ENCODE peak calls at places on chromosomes 12 and 14, in seven cellular contexts. I is HCT116, S is endodermal cell, U is neural progenitor cell, E is GM12865, K is SK-N-SH, X is transverse colon. N is an unnamed sample.

GRCh38 chr14:99460793-99461192 is 19.9 kb downstream of the SETD3 start:
- DNase-seq in S (peak; percentile 77), X (no peak), U (no peak), I (no peak), K (no peak), E (no peak), N (peak; percentile 41)

GRCh38 chr12:3655331-3655900 is 97.5 kb downstream of the CRACR2A start:
- DNase-seq in S (peak; percentile 91), E (peak; percentile 19), U (peak; percentile 57), X (no peak), I (no peak), K (peak; percentile 58), N (peak; percentile 57)

GRCh38 chr12:101042211-101042610 is 167.8 kb downstream of the SLC5A8 start:
- DNase-seq in I (no peak), U (no peak), K (no peak), S (no peak), E (no peak), X (no peak), N (no peak)

GRCh38 chr12:107110519-107110859 is 17.1 kb upstream of the CRY1 start:
- DNase-seq in S (no peak), X (no peak), E (no peak), U (no peak), I (no peak), K (no peak), N (no peak)

GRCh38 chr12:52091869-52092268 is 12.4 kb downstream of the SMIM41 start:
- DNase-seq in S (no peak), U (no peak), I (peak; percentile 28), X (no peak), E (no peak), K (peak; percentile 5), N (no peak)

GRCh38 chr12:42213023-42213422 is 25.0 kb downstream of the YAF2 start:
- DNase-seq in U (no peak), X (peak; percentile 25), I (no peak), S (no peak), K (peak; percentile 51), E (no peak), N (no peak)

GRCh38 chr12:106091421-106091820 is 47.3 kb downstream of the NUAK1 start:
- DNase-seq in K (no peak), X (no peak), S (peak; percentile 45), U (no peak), E (no peak), I (no peak), N (no peak)

GRCh38 chr14:22579218-22579617 is 9.8 kb downstream of the DAD1 start:
- DNase-seq in E (no peak), X (no peak), I (no peak), S (no peak), K (no peak), U (peak; percentile 40), N (no peak)

GRCh38 chr12:112153181-112153899 is 28.0 kb downstream of the TRAFD1 start:
- DNase-seq in U (no peak), X (no peak), I (no peak), K (no peak), S (peak; percentile 33), E (no peak), N (no peak)

GRCh38 chr14:39398382-39398781 is 33.9 kb downstream of the FBXO33 start:
- DNase-seq in K (no peak), I (no peak), S (no peak), X (no peak), U (no peak), E (no peak), N (no peak)

GRCh38 chr12:56042430-56043203 is 899 bp downstream of the RPS26 start:
- DNase-seq in U (peak; percentile 18), S (no peak), K (no peak), E (no peak), X (peak; percentile 24), I (no peak), N (no peak)

GRCh38 chr12:106978035-106978800 is 8.7 kb downstream of the MTERF2 start:
- DNase-seq in X (peak; percentile 78), S (no peak), E (no peak), I (no peak), U (no peak), K (peak; percentile 38), N (no peak)

GRCh38 chr12:18165889-18166288 is 75.9 kb upstream of the RERGL start:
- DNase-seq in S (no peak), E (no peak), X (no peak), I (no peak), U (no peak), K (no peak), N (no peak)

GRCh38 chr12:50564240-50564947 is 59.6 kb downstream of the DIP2B start:
- DNase-seq in K (no peak), U (no peak), I (no peak), S (no peak), E (no peak), X (no peak), N (no peak)

GRCh38 chr12:66709893-66710292 is 31.0 kb upstream of the GRIP1 start:
- DNase-seq in X (no peak), U (no peak), I (no peak), S (no peak), K (no peak), E (no peak), N (no peak)

GRCh38 chr14:61618448-61618847 is 76.9 kb upstream of the HIF1A start:
- DNase-seq in E (no peak), S (no peak), K (no peak), X (no peak), U (no peak), I (no peak), N (no peak)

GRCh38 chr12:53579545-53579955 is 46.6 kb downstream of the ATF7 start:
- DNase-seq in I (no peak), X (no peak), S (no peak), E (peak; percentile 82), U (no peak), K (no peak), N (no peak)

GRCh38 chr12:45726594-45727300 is 2.8 kb upstream of the ARID2 start:
- DNase-seq in U (peak; percentile 59), I (no peak), X (peak; percentile 62), K (peak; percentile 55), E (peak; percentile 48), S (no peak), N (peak; percentile 25)

GRCh38 chr14:93035917-93036651 is 79.6 kb downstream of the ITPK1 start:
- DNase-seq in S (no peak), E (no peak), I (no peak), K (no peak), U (peak; percentile 40), X (no peak), N (no peak)

GRCh38 chr12:57165741-57166140 is 18.3 kb upstream of the LRP1-AS start:
- DNase-seq in K (no peak), E (no peak), X (peak; percentile 68), S (no peak), I (peak; percentile 36), U (no peak), N (no peak)

GRCh38 chr12:1857086-1857485 is 36.7 kb downstream of the LRTM2 start:
- DNase-seq in X (no peak), E (no peak), S (no peak), U (no peak), I (no peak), K (no peak), N (no peak)

GRCh38 chr12:124518051-124518932 is 49.1 kb downstream of the NCOR2 start:
- DNase-seq in U (peak; percentile 77), X (peak; percentile 97), E (no peak), K (peak; percentile 90), I (peak; percentile 56), S (peak; percentile 78), N (peak; percentile 79)

DNA sequence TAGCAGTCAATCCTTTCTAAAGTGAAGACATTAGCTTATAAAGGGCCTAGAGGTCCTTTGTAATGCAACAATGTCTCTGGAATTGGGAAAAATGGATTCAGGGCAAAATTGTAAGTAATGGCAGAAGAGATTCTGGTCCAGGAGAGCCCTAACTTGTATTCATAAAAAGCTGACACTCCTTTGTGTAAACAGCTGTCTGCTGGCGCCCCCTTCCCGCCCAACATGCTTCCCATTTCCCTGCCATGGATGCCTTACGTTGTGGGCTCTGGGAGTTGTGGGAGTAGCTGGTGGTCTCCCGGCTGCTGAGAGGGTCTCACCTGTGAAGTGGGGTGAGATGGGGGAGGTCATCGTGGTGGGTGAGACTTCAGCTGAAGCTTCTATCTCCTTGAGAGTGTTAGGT is 2.3 kb downstream of the ACRBP start:
- DNase-seq in U (peak; percentile 57), K (peak; percentile 74), S (peak; percentile 85), E (no peak), X (peak; percentile 54), I (no peak), N (no peak)
- TF ChIP-seq CTCF in U (peak; percentile 51), K (peak; percentile 28), S (peak; percentile 69), E (no peak), X (no peak), I (no peak), N (peak; percentile 48)

GRCh38 chr12:31250179-31250578 is 75.8 kb downstream of the SINHCAF start:
- DNase-seq in K (no peak), X (no peak), S (peak; percentile 70), I (no peak), U (no peak), E (no peak), N (no peak)

GRCh38 chr12:31248815-31249214 is 77.1 kb downstream of the SINHCAF start:
- DNase-seq in K (no peak), X (no peak), I (no peak), S (no peak), E (no peak), U (no peak), N (no peak)

GRCh38 chr12:31246470-31246850 is 79.5 kb downstream of the SINHCAF start:
- DNase-seq in I (no peak), X (no peak), K (no peak), U (no peak), S (no peak), E (no peak), N (no peak)

GRCh38 chr12:31245822-31246469 is 80.0 kb downstream of the SINHCAF start:
- DNase-seq in U (peak; percentile 60), I (no peak), S (peak; percentile 86), X (no peak), E (no peak), K (no peak), N (no peak)
- TF ChIP-seq CTCF in U (peak; percentile 65), I (no peak), S (peak; percentile 90), X (no peak), E (no peak), K (no peak), N (no peak)

GRCh38 chr14:74671789-74672188 is 41.1 kb downstream of the AREL1 start:
- DNase-seq in K (no peak), I (no peak), S (no peak), X (no peak), E (no peak), U (no peak), N (no peak)
- TF ChIP-seq CTCF in K (no peak), I (no peak), S (no peak), X (no peak), E (no peak), U (no peak), N (no peak)

DNA sequence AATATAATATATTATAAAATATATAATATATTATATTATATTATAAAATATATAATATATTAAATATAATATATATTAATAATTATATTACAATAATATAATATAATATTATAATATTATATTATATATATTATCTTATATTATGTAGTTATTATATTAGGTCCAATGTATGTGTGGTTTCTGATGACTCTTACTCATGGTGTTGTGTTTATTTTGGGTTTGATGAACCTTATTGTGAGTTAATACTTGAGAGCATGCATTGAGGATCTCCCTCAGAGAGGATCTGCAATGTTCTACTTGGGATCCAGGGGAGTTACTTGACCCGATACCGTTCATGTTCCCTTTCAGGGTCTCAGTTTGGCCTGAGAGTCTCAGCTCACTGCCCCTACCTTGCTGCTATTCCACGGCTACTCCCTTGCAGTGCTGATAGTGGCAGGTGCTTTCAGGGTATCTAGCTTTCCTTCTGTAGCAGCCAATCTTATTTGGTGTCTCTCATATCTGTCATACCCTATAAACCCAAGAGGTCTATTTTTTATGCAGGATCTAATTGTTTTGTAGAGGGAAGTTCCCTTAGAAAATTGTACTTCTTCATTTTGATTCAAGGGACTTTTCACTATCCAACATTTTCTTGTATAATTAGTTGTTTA is 89.1 kb upstream of the ZDHHC17 start:
- DNase-seq in S (no peak), I (no peak), E (no peak), X (no peak), U (no peak), K (no peak), N (no peak)
- TF ChIP-seq CTCF in S (no peak), I (no peak), E (no peak), X (no peak), U (no peak), K (no peak), N (no peak)

N was measured in WERI-Rb-1.